ENCODE peak calls at places on chromosomes 7 and 10, in six cellular contexts. D, K, Y, B, H and O are unnamed samples.
A peak's percentile ranks its signal among the peaks of the same experiment; 100 is the strongest.

GRCh38 chr7:157569967-157570366 is 233.2 kb downstream of the DNAJB6 start:
- DNase-seq in Y (peak; percentile 22), D (no peak), B (no peak), K (no peak), H (no peak), O (no peak)

GRCh38 chr7:155811895-155812761 is at the start of gene SHH:
- DNase-seq in B (no peak), H (no peak), Y (no peak), K (peak; percentile 33), D (no peak), O (no peak)

GRCh38 chr7:101066141-101066857 is 19.0 kb upstream of the TRIM56 start:
- DNase-seq in D (no peak), B (no peak), H (no peak), Y (no peak), K (no peak), O (no peak)

GRCh38 chr7:6628045-6628444 is 9.1 kb upstream of the ZNF316 start:
- DNase-seq in B (no peak), D (no peak), Y (no peak), K (no peak), H (no peak), O (no peak)

GRCh38 chr7:16465469-16466086 is at the start of gene SOSTDC1:
- DNase-seq in K (no peak), Y (no peak), B (no peak), D (no peak), H (no peak), O (no peak)

GRCh38 chr10:63503395-63503794 is 17.8 kb upstream of the REEP3 start:
- DNase-seq in Y (no peak), K (no peak), D (no peak), B (no peak), H (no peak), O (no peak)

GRCh38 chr7:22116451-22117027 is 170.8 kb upstream of the CDCA7L start:
- DNase-seq in D (no peak), H (no peak), K (peak; percentile 63), Y (no peak), B (no peak), O (no peak)

GRCh38 chr7:73869011-73869785 is 8.2 kb downstream of the TMEM270 start:
- DNase-seq in K (peak; percentile 72), B (no peak), H (no peak), D (no peak), Y (no peak), O (no peak)

GRCh38 chr7:141674702-141675101 is 27.3 kb downstream of the DENND11 start:
- DNase-seq in H (no peak), B (no peak), D (no peak), Y (no peak), K (no peak), O (no peak)

GRCh38 chr7:33624172-33624571 is 281.2 kb upstream of the BMPER start:
- DNase-seq in H (no peak), D (no peak), B (no peak), K (no peak), Y (no peak), O (no peak)

GRCh38 chr7:85396676-85397075 is 209.8 kb upstream of the SEMA3D start:
- DNase-seq in Y (no peak), H (no peak), K (no peak), D (no peak), B (no peak), O (no peak)

GRCh38 chr7:136184719-136185118 is 207.6 kb upstream of the MTPN start:
- DNase-seq in Y (no peak), H (no peak), B (no peak), K (no peak), D (no peak), O (no peak)

GRCh38 chr10:10235003-10235402 is 782.7 kb upstream of the CELF2 start:
- DNase-seq in Y (no peak), D (no peak), B (no peak), K (no peak), H (no peak), O (no peak)

GRCh38 chr7:55086413-55087201 is 67.8 kb downstream of the EGFR start:
- DNase-seq in H (peak; percentile 56), B (no peak), Y (no peak), K (peak; percentile 90), D (no peak), O (no peak)

GRCh38 chr10:72229261-72230251 is 13.5 kb upstream of the ASCC1 start:
- DNase-seq in B (no peak), Y (peak; percentile 74), D (no peak), K (peak; percentile 18), H (no peak), O (no peak)

DNA sequence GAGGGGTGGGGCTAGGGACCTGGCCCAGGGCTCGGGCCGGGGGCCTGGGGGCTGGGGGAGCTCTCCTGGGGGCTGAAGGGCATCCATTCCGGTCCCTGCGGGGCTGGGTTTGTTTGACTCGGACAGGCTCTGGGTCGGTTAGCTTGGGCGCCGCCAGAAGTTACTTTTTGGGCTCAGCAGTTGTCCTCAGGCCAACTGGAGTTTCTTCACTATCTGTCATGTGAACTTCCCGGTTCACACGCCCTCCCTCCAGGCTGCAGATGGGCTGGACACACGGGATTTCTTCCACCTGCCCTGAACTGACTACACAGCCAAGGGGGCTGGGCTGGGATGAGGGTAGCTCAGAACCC is 3.8 kb downstream of the SLC4A2 start:
- DNase-seq in H (no peak), B (peak; percentile 62), K (peak; percentile 69), Y (peak; percentile 91), D (no peak), O (no peak)
- H3K4me3 ChIP-seq in H (no peak overlapping the region), B (peak overlapping the region; percentile 76), K (no peak overlapping the region), Y (peak overlapping the region; percentile 34), D (no peak overlapping the region), O (no peak overlapping the region)

GRCh38 chr10:8037941-8038894 is 16.3 kb upstream of the GATA3 start:
- DNase-seq in B (no peak), K (no peak), D (no peak), H (no peak), Y (no peak), O (peak; percentile 10)

GRCh38 chr10:8037199-8037801 is 17.2 kb upstream of the GATA3 start:
- DNase-seq in K (no peak), B (no peak), Y (no peak), H (no peak), D (no peak), O (no peak)

GRCh38 chr10:8040651-8041050 is 13.8 kb upstream of the GATA3 start:
- DNase-seq in Y (no peak), H (no peak), B (no peak), K (no peak), D (no peak), O (no peak)

GRCh38 chr10:8041284-8042031 is 13.0 kb upstream of the GATA3 start:
- DNase-seq in D (no peak), Y (no peak), H (no peak), K (no peak), B (no peak), O (no peak)

GRCh38 chr10:8039323-8039922 is 15.1 kb upstream of the GATA3 start:
- DNase-seq in B (no peak), K (no peak), D (no peak), H (no peak), Y (no peak), O (no peak)
- H3K27me3 ChIP-seq in B (peaks cover 67% of the 10 kb centered on the region), K (peaks cover 95% of the 10 kb centered on the region), D (peaks cover 93% of the 10 kb centered on the region), H (peaks cover 4% of the 10 kb centered on the region), Y (peaks cover 100% of the 10 kb centered on the region), O (peaks cover 58% of the 10 kb centered on the region)

GRCh38 chr10:79434816-79435215 is 10.6 kb downstream of the ZCCHC24 start:
- DNase-seq in B (no peak), Y (peak; percentile 83), H (no peak), K (peak; percentile 86), D (no peak), O (no peak)
- H3K4me3 ChIP-seq in B (no peak overlapping the region), Y (peak overlapping the region; percentile 5), H (no peak overlapping the region), K (no peak overlapping the region), D (no peak overlapping the region), O (no peak overlapping the region)

GRCh38 chr7:23473848-23474097 is 3.5 kb upstream of the IGF2BP3 start:
- DNase-seq in H (no peak), K (no peak), Y (no peak), D (no peak), B (no peak), O (no peak)
- H3K27me3 ChIP-seq in H (no peaks in the 10 kb centered on the region), K (no peaks in the 10 kb centered on the region), Y (peaks cover 100% of the 10 kb centered on the region), D (peaks cover 92% of the 10 kb centered on the region), B (peaks cover 97% of the 10 kb centered on the region), O (peaks cover 73% of the 10 kb centered on the region)

GRCh38 chr10:49361735-49362568 is 33.9 kb downstream of the DRGX start:
- DNase-seq in K (no peak), Y (peak; percentile 41), B (no peak), H (no peak), D (no peak), O (no peak)
- H3K4me3 ChIP-seq in K (no peak overlapping the region), Y (no peak overlapping the region), B (no peak overlapping the region), H (no peak overlapping the region), D (no peak overlapping the region), O (no peak overlapping the region)

GRCh38 chr10:47298730-47299129 is 1.3 kb upstream of the GDF10 start:
- DNase-seq in H (no peak), K (no peak), B (no peak), Y (no peak), D (no peak), O (no peak)

GRCh38 chr10:47301833-47302232 is 1.8 kb downstream of the GDF10 start:
- DNase-seq in D (no peak), B (no peak), K (no peak), H (no peak), Y (no peak), O (no peak)

GRCh38 chr10:47299989-47300931 is at the start of gene GDF10:
- DNase-seq in H (no peak), B (no peak), D (no peak), K (no peak), Y (no peak), O (no peak)

GRCh38 chr10:47297796-47298540 is 2.0 kb upstream of the GDF10 start:
- DNase-seq in H (no peak), B (no peak), Y (peak; percentile 40), D (no peak), K (no peak), O (no peak)

DNA sequence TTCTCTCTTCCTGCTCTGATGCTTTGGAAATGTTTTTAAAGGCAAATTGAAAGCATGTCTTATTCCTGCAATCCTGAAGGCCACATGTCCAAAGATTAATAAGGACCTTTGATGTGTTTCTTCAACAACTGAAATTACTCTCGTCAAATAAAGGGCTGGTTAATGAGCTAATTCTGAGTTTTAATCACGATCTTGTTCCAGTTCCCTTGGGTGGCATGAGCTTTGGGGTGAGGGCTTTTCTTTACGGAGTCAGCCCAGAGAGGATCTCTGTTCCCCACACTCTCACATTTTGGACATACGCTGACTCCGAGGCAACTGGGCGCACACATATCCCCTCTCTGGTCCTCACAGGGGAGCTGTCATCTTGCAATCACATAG is 397 bp upstream of the GDF10 start:
- DNase-seq in K (no peak), B (no peak), H (no peak), D (no peak), Y (no peak), O (no peak)
- H3K27me3 ChIP-seq in K (peaks cover 86% of the 10 kb centered on the region), B (peaks cover 7% of the 10 kb centered on the region), H (no peaks in the 10 kb centered on the region), D (peaks cover 2% of the 10 kb centered on the region), Y (peaks cover 40% of the 10 kb centered on the region), O (no peaks in the 10 kb centered on the region)